ENCODE peak calls at places on chromosomes 13 and 19, in six cellular contexts. One of them, this sample, is unnamed.

GRCh38 chr13:73754727-73755292 is 379.4 kb downstream of the KLF12 start:
- DNase-seq in GOT3: no peak
- DNase-seq in fibroblast of lung: peak
- DNase-seq in type B pancreatic cell: no peak
- DNase-seq in psoas muscle: no peak
- DNase-seq in Daoy: peak
- DNase-seq in this sample: peak

GRCh38 chr13:53782400-53783030 is 753.9 kb downstream of the OLFM4 start:
- DNase-seq in psoas muscle: no peak
- DNase-seq in type B pancreatic cell: no peak
- DNase-seq in Daoy: peak
- DNase-seq in GOT3: no peak
- DNase-seq in fibroblast of lung: peak
- DNase-seq in this sample: peak

GRCh38 chr13:107807306-107808073 is 407.8 kb downstream of the LIG4 start:
- DNase-seq in GOT3: no peak
- DNase-seq in type B pancreatic cell: no peak
- DNase-seq in Daoy: peak
- DNase-seq in psoas muscle: no peak
- DNase-seq in fibroblast of lung: peak
- DNase-seq in this sample: peak

GRCh38 chr13:33186851-33187250 is 98.7 kb downstream of the STARD13 start:
- DNase-seq in psoas muscle: no peak
- DNase-seq in type B pancreatic cell: no peak
- DNase-seq in GOT3: no peak
- DNase-seq in Daoy: peak
- DNase-seq in fibroblast of lung: peak
- DNase-seq in this sample: no peak

GRCh38 chr13:112772539-112772909 is 82.7 kb downstream of the ATP11A start:
- DNase-seq in Daoy: no peak
- DNase-seq in psoas muscle: no peak
- DNase-seq in GOT3: no peak
- DNase-seq in type B pancreatic cell: no peak
- DNase-seq in fibroblast of lung: no peak
- DNase-seq in this sample: no peak

GRCh38 chr19:518292-519231 is 11.3 kb downstream of the TPGS1 start:
- DNase-seq in Daoy: no peak
- DNase-seq in type B pancreatic cell: peak
- DNase-seq in psoas muscle: peak
- DNase-seq in GOT3: no peak
- DNase-seq in fibroblast of lung: no peak
- DNase-seq in this sample: no peak

GRCh38 chr19:2665103-2665502 is 37.4 kb downstream of the GNG7 start:
- DNase-seq in psoas muscle: no peak
- DNase-seq in fibroblast of lung: no peak
- DNase-seq in GOT3: no peak
- DNase-seq in type B pancreatic cell: no peak
- DNase-seq in Daoy: no peak
- DNase-seq in this sample: no peak

GRCh38 chr13:50357586-50358118 is 342.4 kb downstream of the KCNRG start:
- DNase-seq in type B pancreatic cell: no peak
- DNase-seq in psoas muscle: no peak
- DNase-seq in GOT3: no peak
- DNase-seq in Daoy: peak
- DNase-seq in fibroblast of lung: peak
- DNase-seq in this sample: no peak

GRCh38 chr13:30192320-30193093 is 114.8 kb downstream of the KATNAL1 start:
- DNase-seq in psoas muscle: no peak
- DNase-seq in Daoy: no peak
- DNase-seq in GOT3: no peak
- DNase-seq in fibroblast of lung: no peak
- DNase-seq in type B pancreatic cell: no peak
- DNase-seq in this sample: no peak

GRCh38 chr13:28867564-28867963 is 47.4 kb downstream of the MTUS2 start:
- DNase-seq in Daoy: no peak
- DNase-seq in GOT3: no peak
- DNase-seq in fibroblast of lung: no peak
- DNase-seq in psoas muscle: no peak
- DNase-seq in type B pancreatic cell: no peak
- DNase-seq in this sample: no peak

GRCh38 chr19:37127999-37128820 is 44.3 kb downstream of the ZNF585A start:
- DNase-seq in Daoy: no peak
- DNase-seq in psoas muscle: no peak
- DNase-seq in fibroblast of lung: no peak
- DNase-seq in type B pancreatic cell: no peak
- DNase-seq in GOT3: no peak
- DNase-seq in this sample: no peak

This sample was measured in glomerular endothelial cell.